ENCODE peak calls at places on chromosomes 16 and 17, in nine cellular contexts. K, M, C, W, Z, E, I, S and O are unnamed samples.

GRCh38 chr17:81135503-81136283 is 29.6 kb upstream of the PVALEF start:
- DNase-seq in E (no peak), K (peak; percentile 60), W (no peak), I (no peak), Z (no peak), C (peak; percentile 79), M (no peak), S (no peak), O (no peak)

GRCh38 chr16:88940196-88941050 is 36.6 kb downstream of the CBFA2T3 start:
- DNase-seq in M (peak; percentile 71), I (peak; percentile 30), Z (no peak), C (peak; percentile 43), S (no peak), W (no peak), K (no peak), E (no peak), O (no peak)

GRCh38 chr17:32123782-32124181 is 18.5 kb upstream of the RHOT1 start:
- DNase-seq in W (no peak), S (no peak), M (no peak), E (no peak), Z (peak; percentile 43), C (no peak), I (no peak), K (no peak), O (no peak)

GRCh38 chr17:14354807-14355206 is 53.9 kb downstream of the HS3ST3B1 start:
- DNase-seq in Z (no peak), K (no peak), W (no peak), E (no peak), C (no peak), I (no peak), S (no peak), M (no peak), O (no peak)

GRCh38 chr16:23514381-23515152 is 4.3 kb upstream of the GGA2 start:
- DNase-seq in M (no peak), W (no peak), S (no peak), Z (no peak), K (no peak), C (no peak), E (no peak), I (no peak), O (no peak)

GRCh38 chr16:14303182-14303618 is 232.1 kb downstream of the MRTFB start:
- DNase-seq in M (no peak), W (no peak), E (no peak), Z (peak; percentile 49), I (no peak), S (no peak), K (no peak), C (no peak), O (no peak)

GRCh38 chr16:46801428-46802049 is 29.4 kb downstream of the C16orf87 start:
- DNase-seq in C (peak; percentile 43), S (no peak), W (no peak), E (no peak), Z (no peak), K (no peak), I (no peak), M (no peak), O (no peak)

GRCh38 chr17:28317965-28318758 is 838 bp upstream of the TMEM97 start:
- DNase-seq in C (peak; percentile 56), S (no peak), Z (no peak), W (no peak), I (peak; percentile 20), K (no peak), M (no peak), E (no peak), O (no peak)

GRCh38 chr17:66233023-66233753 is 4.0 kb upstream of the APOH start:
- DNase-seq in S (no peak), W (no peak), Z (no peak), C (no peak), K (no peak), M (no peak), I (no peak), E (no peak), O (no peak)